ENCODE peak calls at places on chromosomes 11 and 22, in four cellular contexts. O, X, R and T are unnamed samples.

GRCh38 chr22:34841321-34841901 is 224.5 kb upstream of the ISX start:
- DNase-seq in O (no peak), X (no peak), R (no peak), T (no peak)

GRCh38 chr22:19879651-19879995 is 24.9 kb upstream of the GNB1L start:
- DNase-seq in O (no peak), X (no peak), R (peak; percentile 30), T (no peak)

GRCh38 chr11:76233936-76234703 is 27.8 kb upstream of the WNT11 start:
- DNase-seq in O (peak; percentile 37), X (peak; percentile 51), R (peak; percentile 74), T (no peak)

GRCh38 chr11:37352485-37352884 is 754.4 kb upstream of the RAG2 start:
- DNase-seq in O (no peak), X (no peak), R (no peak), T (no peak)

GRCh38 chr11:120780239-120780638 is 243.7 kb upstream of the TBCEL start:
- DNase-seq in O (no peak), X (no peak), R (no peak), T (no peak)

GRCh38 chr11:58837707-58838388 is 6.7 kb downstream of the GLYATL2 start:
- DNase-seq in O (no peak), X (no peak), R (no peak), T (no peak)

GRCh38 chr11:3969613-3970012 is 114.1 kb downstream of the STIM1 start:
- DNase-seq in O (no peak), X (no peak), R (no peak), T (no peak)

GRCh38 chr11:1992111-1992510 is 5.5 kb downstream of the H19 start:
- DNase-seq in O (no peak), X (no peak), R (no peak), T (no peak)

GRCh38 chr22:38861170-38861874 is 10.7 kb downstream of the CBX6 start:
- DNase-seq in O (no peak), X (no peak), R (no peak), T (no peak)

GRCh38 chr11:88484873-88485621 is 147.5 kb upstream of the CTSC start:
- DNase-seq in O (peak; percentile 27), X (peak; percentile 81), R (peak; percentile 37), T (peak; percentile 36)

GRCh38 chr11:95363710-95364109 is 132.7 kb upstream of the SESN3 start:
- DNase-seq in O (no peak), X (peak; percentile 60), R (no peak), T (no peak)

GRCh38 chr11:78656327-78656726 is 81.7 kb upstream of the NARS2 start:
- DNase-seq in O (no peak), X (no peak), R (no peak), T (no peak)

GRCh38 chr11:45431301-45432018 is 145.3 kb upstream of the SYT13 start:
- DNase-seq in O (no peak), X (no peak), R (no peak), T (no peak)

GRCh38 chr11:117144477-117145392 is 648 bp downstream of the PAFAH1B2 start:
- DNase-seq in O (no peak), X (peak; percentile 75), R (peak; percentile 90), T (peak; percentile 38)

GRCh38 chr11:120626791-120627190 is 115.2 kb downstream of the GRIK4 start:
- DNase-seq in O (no peak), X (no peak), R (no peak), T (no peak)

GRCh38 chr22:46884365-46884764 is 121.9 kb downstream of the TBC1D22A start:
- DNase-seq in O (no peak), X (no peak), R (no peak), T (no peak)

GRCh38 chr11:36411202-36411640 is 98.9 kb downstream of the TRAF6 start:
- DNase-seq in O (peak; percentile 31), X (peak; percentile 31), R (no peak), T (no peak)

GRCh38 chr11:38169286-38169685 is 1571.2 kb upstream of the RAG2 start:
- DNase-seq in O (no peak), X (no peak), R (no peak), T (no peak)

GRCh38 chr11:122192634-122193245 is 76.7 kb upstream of the BLID start:
- DNase-seq in O (no peak), X (no peak), R (no peak), T (no peak)

GRCh38 chr22:19878461-19879247 is 24.0 kb upstream of the GNB1L start:
- DNase-seq in O (no peak), X (no peak), R (peak; percentile 34), T (no peak)

GRCh38 chr11:72391638-72392423 is 42.5 kb downstream of the CLPB start:
- DNase-seq in O (peak; percentile 37), X (peak; percentile 12), R (no peak), T (no peak)

GRCh38 chr11:75344761-75345454 is 6.6 kb downstream of the ARRB1 start:
- DNase-seq in O (no peak), X (no peak), R (no peak), T (no peak)

GRCh38 chr11:83056204-83056603 is 15.5 kb downstream of the RAB30 start:
- DNase-seq in O (no peak), X (no peak), R (no peak), T (no peak)

GRCh38 chr11:83047515-83048225 is 24.0 kb downstream of the RAB30 start:
- DNase-seq in O (no peak), X (no peak), R (no peak), T (no peak)

GRCh38 chr11:83054001-83054400 is 17.7 kb downstream of the RAB30 start:
- DNase-seq in O (no peak), X (no peak), R (no peak), T (no peak)

GRCh38 chr11:83054904-83055380 is 16.8 kb downstream of the RAB30 start:
- DNase-seq in O (no peak), X (no peak), R (no peak), T (no peak)

DNA sequence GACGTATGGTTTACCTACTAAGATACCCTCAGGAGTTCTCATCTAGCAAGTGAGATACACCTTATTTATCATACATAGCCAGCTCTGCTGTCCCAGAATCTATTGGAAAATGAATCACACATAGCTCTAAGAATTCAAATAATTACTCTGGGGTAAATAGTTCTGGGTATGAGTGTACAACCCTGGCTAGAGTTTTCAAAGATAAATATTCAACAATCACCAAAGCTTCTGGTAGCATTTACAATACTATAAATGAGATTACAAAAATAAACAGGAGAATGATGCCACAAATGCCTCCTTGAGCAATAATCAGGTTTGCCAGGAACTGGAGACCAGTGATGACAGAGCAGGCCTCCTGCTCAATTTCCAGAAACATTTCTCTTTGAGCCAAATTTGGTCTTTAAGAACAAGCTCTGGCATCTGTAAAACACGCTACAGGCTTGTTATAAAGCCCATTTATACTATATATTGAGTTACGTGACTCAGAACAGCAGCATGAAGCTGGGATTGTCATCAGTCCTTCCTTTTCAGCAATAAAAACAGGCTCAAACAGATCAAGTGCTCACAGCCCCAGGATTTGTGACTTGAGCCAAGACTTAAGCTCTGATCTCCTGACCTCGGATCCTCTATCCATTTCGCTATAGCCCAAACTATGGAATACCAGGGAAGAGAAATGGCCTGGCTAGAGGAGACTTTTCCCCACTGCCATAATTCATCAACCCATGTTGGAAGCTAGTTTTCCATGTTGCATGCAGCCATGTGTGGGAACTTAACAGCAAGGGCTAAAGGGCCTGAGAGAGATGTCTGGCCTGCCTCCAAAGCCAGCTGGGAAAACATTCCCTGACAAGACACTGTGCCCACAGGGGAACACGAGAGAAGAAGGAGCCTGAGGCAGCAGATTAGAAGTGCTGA is 19.7 kb downstream of the RAB30 start:
- DNase-seq in O (no peak), X (no peak), R (no peak), T (no peak)
- TF ChIP-seq RFX5 in O (no peak), X (no peak), R (no peak), T (no peak)

GRCh38 chr22:23512738-23513137 is 67.4 kb downstream of the IGLL1 start:
- DNase-seq in O (no peak), X (no peak), R (no peak), T (no peak)

GRCh38 chr22:23512348-23512705 is 67.8 kb downstream of the IGLL1 start:
- DNase-seq in O (no peak), X (no peak), R (no peak), T (no peak)

GRCh38 chr22:23516304-23516703 is 63.8 kb downstream of the IGLL1 start:
- DNase-seq in O (no peak), X (no peak), R (no peak), T (no peak)

GRCh38 chr22:23513705-23514104 is 66.4 kb downstream of the IGLL1 start:
- DNase-seq in O (no peak), X (no peak), R (no peak), T (no peak)

GRCh38 chr22:23514317-23515038 is 65.6 kb downstream of the IGLL1 start:
- DNase-seq in O (no peak), X (no peak), R (peak; percentile 51), T (no peak)
- TF ChIP-seq RCOR1 in O (no peak), X (no peak), R (no peak), T (no peak)

GRCh38 chr11:65112226-65112550 is 516 bp downstream of the TM7SF2 start:
- DNase-seq in O (no peak), X (no peak), R (no peak), T (no peak)

GRCh38 chr11:65114538-65115171 is 2.8 kb downstream of the ZNHIT2 start:
- DNase-seq in O (no peak), X (no peak), R (no peak), T (no peak)

GRCh38 chr11:65113361-65113756 is 1.7 kb downstream of the TM7SF2 start:
- DNase-seq in O (no peak), X (no peak), R (peak; percentile 63), T (no peak)

GRCh38 chr11:65112551-65113360 is 1.1 kb downstream of the TM7SF2 start:
- DNase-seq in O (no peak), X (peak; percentile 79), R (peak; percentile 85), T (peak; percentile 64)

DNA sequence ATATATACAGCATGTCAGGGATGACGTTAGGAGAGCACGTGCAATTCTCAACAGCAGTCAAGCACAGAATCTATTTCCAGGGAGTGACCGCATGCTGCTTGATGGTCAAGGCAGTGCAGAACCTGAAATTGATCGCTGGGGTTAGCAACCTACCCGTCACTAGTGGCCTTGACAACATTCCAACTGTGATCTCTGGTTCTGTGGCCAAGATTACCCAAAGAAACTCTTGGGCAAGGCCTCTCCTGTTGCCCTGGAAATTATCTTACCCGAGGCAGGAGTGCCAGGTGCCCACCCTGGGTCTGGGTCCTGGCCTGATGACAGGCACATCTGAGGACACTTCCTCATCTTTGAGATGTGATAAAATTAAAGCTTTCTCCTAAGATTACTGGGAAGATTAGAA is 2.2 kb downstream of the TM7SF2 start:
- DNase-seq in O (no peak), X (no peak), R (no peak), T (no peak)
- TF ChIP-seq REST in O (no peak), X (no peak), R (no peak), T (no peak)

GRCh38 chr11:5125221-5125620 is 12.9 kb downstream of the OR52A5 start:
- DNase-seq in O (no peak), X (no peak), R (no peak), T (no peak)

GRCh38 chr11:5129457-5129877 is 8.7 kb downstream of the OR52A5 start:
- DNase-seq in O (no peak), X (peak; percentile 83), R (no peak), T (no peak)

GRCh38 chr11:5118893-5119292 is 19.3 kb downstream of the OR52A5 start:
- DNase-seq in O (no peak), X (no peak), R (no peak), T (no peak)

GRCh38 chr11:5123802-5124521 is 14.2 kb downstream of the OR52A5 start:
- DNase-seq in O (peak; percentile 13), X (peak; percentile 91), R (peak; percentile 22), T (peak; percentile 68)
- TF ChIP-seq RFX5 in O (no peak), X (no peak), R (no peak), T (no peak)

GRCh38 chr22:37075046-37075445 is 23.5 kb downstream of the KCTD17 start:
- DNase-seq in O (no peak), X (no peak), R (no peak), T (no peak)
- TF ChIP-seq RCOR1 in O (no peak), X (no peak), R (no peak), T (no peak)

GRCh38 chr22:21839765-21840140 is 27.7 kb downstream of the MAPK1 start:
- DNase-seq in O (no peak), X (no peak), R (no peak), T (no peak)
- TF ChIP-seq REST in O (no peak), X (no peak), R (no peak), T (no peak)